ENCODE peak calls at places on chromosomes 6 and 20, in four cellular contexts. L, T, Z and Q are unnamed samples.

GRCh38 chr20:50578778-50579165 is 68.6 kb downstream of the PTPN1 start:
- DNase-seq in L (no peak), T (no peak), Z (no peak), Q (no peak)

GRCh38 chr20:45157977-45158376 is 16.7 kb upstream of the PI3 start:
- DNase-seq in L (peak; percentile 79), T (peak; percentile 17), Z (no peak), Q (peak; percentile 43)

GRCh38 chr6:69164564-69165252 is 529.6 kb downstream of the ADGRB3 start:
- DNase-seq in L (peak; percentile 16), T (no peak), Z (no peak), Q (no peak)

GRCh38 chr6:146913842-146914562 is 290.2 kb upstream of the STXBP5 start:
- DNase-seq in L (peak; percentile 99), T (peak; percentile 94), Z (no peak), Q (peak; percentile 95)

GRCh38 chr20:61531553-61532345 is 279.7 kb downstream of the CDH4 start:
- DNase-seq in L (peak; percentile 28), T (peak; percentile 65), Z (no peak), Q (peak; percentile 85)

GRCh38 chr20:40680560-40680959 is 8.5 kb downstream of the MAFB start:
- DNase-seq in L (no peak), T (no peak), Z (no peak), Q (no peak)

GRCh38 chr20:44990425-44990824 is 24.1 kb downstream of the STK4 start:
- DNase-seq in L (peak; percentile 45), T (no peak), Z (no peak), Q (no peak)

GRCh38 chr6:101803146-101803545 is 409.6 kb downstream of the GRIK2 start:
- DNase-seq in L (peak; percentile 27), T (no peak), Z (no peak), Q (no peak)

GRCh38 chr6:63573899-63574553 is 1.7 kb downstream of the LOC128125822 start:
- DNase-seq in L (peak; percentile 74), T (no peak), Z (peak; percentile 31), Q (peak; percentile 7)

GRCh38 chr6:140744648-140745320 is 1370.3 kb upstream of the CITED2 start:
- DNase-seq in L (peak; percentile 86), T (peak; percentile 17), Z (no peak), Q (peak; percentile 53)

GRCh38 chr20:21702553-21703467 is 2.7 kb upstream of the PAX1 start:
- DNase-seq in L (peak; percentile 43), T (no peak), Z (no peak), Q (peak; percentile 60)

GRCh38 chr6:165850434-165851019 is 187.5 kb upstream of the PDE10A start:
- DNase-seq in L (peak; percentile 74), T (no peak), Z (no peak), Q (peak; percentile 33)

GRCh38 chr6:130466052-130466743 is 100.4 kb downstream of the TMEM200A start:
- DNase-seq in L (peak; percentile 51), T (no peak), Z (no peak), Q (no peak)

GRCh38 chr6:167827062-167827587 is 414 bp downstream of the AFDN start:
- DNase-seq in L (peak; percentile 13), T (no peak), Z (no peak), Q (peak; percentile 39)

GRCh38 chr6:25359191-25359861 is 80.2 kb downstream of the CARMIL1 start:
- DNase-seq in L (peak; percentile 56), T (no peak), Z (no peak), Q (peak; percentile 50)

GRCh38 chr6:160297310-160297709 is 38.7 kb upstream of the SLC22A2 start:
- DNase-seq in L (no peak), T (no peak), Z (no peak), Q (no peak)

GRCh38 chr6:48109902-48110301 is 1.1 kb downstream of the PTCHD4 start:
- DNase-seq in L (no peak), T (no peak), Z (no peak), Q (no peak)

GRCh38 chr6:2986722-2987196 is 12.9 kb upstream of the NQO2 start:
- DNase-seq in L (peak; percentile 82), T (no peak), Z (no peak), Q (peak; percentile 75)

GRCh38 chr6:3306848-3307247 is 48.1 kb downstream of the PSMG4 start:
- DNase-seq in L (no peak), T (no peak), Z (no peak), Q (no peak)

GRCh38 chr6:549901-550300 is 107.0 kb downstream of the HUS1B start:
- DNase-seq in L (no peak), T (no peak), Z (no peak), Q (no peak)

GRCh38 chr6:31582230-31582601 is at the start of gene LTB:
- DNase-seq in L (no peak), T (no peak), Z (peak; percentile 71), Q (no peak)

GRCh38 chr6:56556751-56557540 is 85.7 kb downstream of the DST start:
- DNase-seq in L (no peak), T (no peak), Z (no peak), Q (no peak)

GRCh38 chr20:32849577-32849976 is 9.1 kb upstream of the EFCAB8 start:
- DNase-seq in L (no peak), T (no peak), Z (no peak), Q (no peak)

GRCh38 chr6:24719125-24719931 is at the start of gene C6orf62:
- DNase-seq in L (peak; percentile 38), T (no peak), Z (peak; percentile 22), Q (no peak)

GRCh38 chr6:53066059-53066406 is 829 bp downstream of the FBXO9 start:
- DNase-seq in L (peak; percentile 22), T (no peak), Z (peak; percentile 12), Q (peak; percentile 58)

GRCh38 chr20:58691405-58691772 is 1.2 kb upstream of the NPEPL1 start:
- DNase-seq in L (no peak), T (no peak), Z (no peak), Q (no peak)

GRCh38 chr6:10759884-10760329 is 12.3 kb downstream of the TMEM14B start:
- DNase-seq in L (peak; percentile 95), T (peak; percentile 98), Z (no peak), Q (peak; percentile 98)

GRCh38 chr6:100281471-100281878 is 183.2 kb downstream of the SIM1 start:
- DNase-seq in L (no peak), T (no peak), Z (no peak), Q (no peak)

GRCh38 chr6:133548409-133548808 is 307.3 kb downstream of the EYA4 start:
- DNase-seq in L (peak; percentile 62), T (no peak), Z (no peak), Q (peak; percentile 38)

GRCh38 chr20:2713285-2713684 is 20.7 kb downstream of the EBF4 start:
- DNase-seq in L (no peak), T (no peak), Z (no peak), Q (no peak)

GRCh38 chr20:35326021-35326731 is 34.0 kb upstream of the FAM83C start:
- DNase-seq in L (no peak), T (no peak), Z (no peak), Q (no peak)

GRCh38 chr6:98845201-98846020 is 11.0 kb downstream of the POU3F2 start:
- DNase-seq in L (peak; percentile 87), T (peak; percentile 30), Z (peak; percentile 27), Q (peak; percentile 69)

GRCh38 chr6:7088076-7088742 is 19.6 kb upstream of the RREB1 start:
- DNase-seq in L (no peak), T (no peak), Z (no peak), Q (no peak)

GRCh38 chr6:7085911-7086310 is 21.9 kb upstream of the RREB1 start:
- DNase-seq in L (peak; percentile 15), T (no peak), Z (no peak), Q (peak; percentile 70)

GRCh38 chr6:7087491-7087979 is 20.2 kb upstream of the RREB1 start:
- DNase-seq in L (no peak), T (no peak), Z (no peak), Q (no peak)

GRCh38 chr6:7086488-7086887 is 21.3 kb upstream of the RREB1 start:
- DNase-seq in L (peak; percentile 33), T (no peak), Z (no peak), Q (no peak)

DNA sequence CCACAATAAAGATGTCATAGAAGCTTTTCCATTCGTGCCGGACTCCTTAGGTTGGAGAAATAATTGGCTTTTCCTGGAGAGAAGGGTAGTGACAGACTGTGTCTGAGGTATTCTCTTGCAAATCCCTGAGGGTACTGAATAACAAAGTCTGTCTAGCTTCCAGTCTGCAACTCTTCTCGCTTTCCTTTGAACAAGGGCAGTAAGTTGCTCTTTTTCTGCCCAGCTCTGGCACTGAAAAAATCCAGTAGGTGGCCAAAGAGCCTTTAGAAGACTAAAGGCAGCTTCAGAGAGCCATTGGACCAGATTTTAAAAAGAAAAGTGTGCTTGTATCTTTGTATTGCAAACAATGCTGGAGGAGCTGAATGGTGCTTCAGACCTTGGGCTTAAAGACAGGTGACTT is 20.7 kb upstream of the RREB1 start:
- DNase-seq in L (peak; percentile 32), T (no peak), Z (no peak), Q (peak; percentile 47)
- H3K4me3 ChIP-seq in L (no peak overlapping the region), T (no peak overlapping the region), Z (peak overlapping the region; percentile 88), Q (peak overlapping the region; percentile 25)

DNA sequence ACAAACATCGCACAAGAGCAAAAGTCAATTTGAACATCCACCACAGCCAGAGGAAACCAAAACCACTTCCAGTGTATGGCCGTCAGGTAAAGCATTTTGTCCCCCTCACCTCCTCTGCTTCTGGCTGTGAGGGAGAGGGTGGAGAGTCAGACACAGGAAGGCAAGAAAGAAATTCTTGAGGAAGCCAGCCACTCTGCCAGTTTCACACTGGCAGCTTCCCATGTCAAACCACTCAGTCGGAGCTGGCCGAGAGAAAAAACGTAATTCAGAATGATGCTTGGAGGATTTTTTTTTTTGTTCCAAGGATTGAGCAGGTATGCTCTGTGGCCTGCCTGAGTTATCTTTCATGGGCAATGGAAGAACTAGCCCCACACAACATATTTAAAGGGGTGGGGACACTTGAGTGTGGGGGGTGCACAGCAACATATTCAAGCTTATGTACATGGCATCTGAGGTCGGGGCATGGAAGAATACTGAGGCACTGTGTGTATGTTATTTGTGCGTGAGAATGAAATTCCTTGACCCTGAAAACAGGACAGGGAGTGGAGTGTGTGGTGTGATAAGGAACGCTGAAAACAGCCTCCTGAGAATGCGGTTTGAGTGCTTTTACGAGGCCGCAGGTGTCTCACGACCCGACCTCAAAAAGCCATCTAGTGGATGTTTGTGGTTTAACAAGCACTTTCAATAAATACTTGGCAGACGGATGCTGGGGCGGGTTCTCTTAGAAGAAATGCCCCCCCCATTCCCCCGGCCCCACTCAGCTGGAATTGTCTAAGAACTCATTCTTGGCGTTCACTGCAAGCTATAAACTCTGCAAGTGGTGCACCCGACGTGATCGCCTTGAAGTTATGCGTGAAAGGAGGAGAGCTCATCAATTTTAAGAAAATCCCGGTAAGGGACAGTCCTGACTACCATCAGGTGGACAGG is 27.5 kb upstream of the ZBTB22 start:
- DNase-seq in L (peak; percentile 84), T (no peak), Z (peak; percentile 62), Q (peak; percentile 44)
- H3K4me3 ChIP-seq in L (no peak overlapping the region), T (no peak overlapping the region), Z (peak overlapping the region; percentile 72), Q (no peak overlapping the region)

DNA sequence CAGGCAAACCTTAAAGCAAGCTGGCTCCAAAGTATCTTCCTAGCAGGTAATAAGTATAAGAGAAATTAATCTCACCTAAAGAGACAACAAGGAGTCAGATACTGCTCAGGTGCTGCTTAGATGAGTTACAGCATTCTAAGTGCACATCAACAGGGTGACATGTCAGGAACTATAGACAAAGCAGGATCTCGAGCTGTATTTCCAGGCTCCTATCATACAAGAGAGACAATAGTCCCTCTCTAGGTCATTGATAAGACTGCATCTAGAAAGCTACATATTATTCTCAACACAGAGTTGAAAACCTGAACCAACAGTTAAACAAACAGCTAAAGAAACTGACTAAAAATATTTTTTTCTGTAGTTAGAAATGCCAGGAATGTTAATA is 3.9 kb downstream of the PTPRK start:
- DNase-seq in L (peak; percentile 56), T (no peak), Z (no peak), Q (no peak)
- H3K4me3 ChIP-seq in L (no peak overlapping the region), T (peak overlapping the region; percentile 41), Z (no peak overlapping the region), Q (no peak overlapping the region)

GRCh38 chr6:113586966-113587699 is 270.0 kb upstream of the MARCKS start:
- DNase-seq in L (no peak), T (no peak), Z (no peak), Q (no peak)
- H3K4me3 ChIP-seq in L (no peak overlapping the region), T (no peak overlapping the region), Z (no peak overlapping the region), Q (no peak overlapping the region)